ENCODE peak calls at places on chromosomes 1 and 21, in five cellular contexts. One of them, this sample, is unnamed.

GRCh38 chr1:168320805-168321577 is 40.3 kb downstream of the TBX19 start:
- DNase-seq in GM10248: no peak
- DNase-seq in ovary: peak; percentile 37
- DNase-seq in lower leg skin: no peak
- DNase-seq in WTC11: no peak
- DNase-seq in this sample: no peak

GRCh38 chr1:230047114-230047865 is 19.7 kb upstream of the GALNT2 start:
- DNase-seq in ovary: no peak
- DNase-seq in lower leg skin: no peak
- DNase-seq in GM10248: no peak
- DNase-seq in WTC11: peak; percentile 53
- DNase-seq in this sample: no peak

GRCh38 chr1:228211091-228211870 is 3.4 kb downstream of the OBSCN start:
- DNase-seq in WTC11: no peak
- DNase-seq in GM10248: peak; percentile 13
- DNase-seq in lower leg skin: peak; percentile 85
- DNase-seq in ovary: no peak
- DNase-seq in this sample: no peak

GRCh38 chr1:63322944-63323865 is 838 bp downstream of the FOXD3 start:
- DNase-seq in WTC11: peak; percentile 63
- DNase-seq in ovary: no peak
- DNase-seq in GM10248: no peak
- DNase-seq in lower leg skin: peak; percentile 85
- DNase-seq in this sample: peak; percentile 46

GRCh38 chr1:234842726-234843641 is 233.0 kb upstream of the IRF2BP2 start:
- DNase-seq in ovary: no peak
- DNase-seq in GM10248: peak; percentile 74
- DNase-seq in lower leg skin: peak; percentile 82
- DNase-seq in WTC11: no peak
- DNase-seq in this sample: no peak

GRCh38 chr21:45011911-45012660 is 62.3 kb upstream of the ADARB1 start:
- DNase-seq in WTC11: peak; percentile 62
- DNase-seq in GM10248: no peak
- DNase-seq in ovary: peak; percentile 12
- DNase-seq in lower leg skin: no peak
- DNase-seq in this sample: no peak

GRCh38 chr21:41426656-41427311 is 745 bp downstream of the MX1 start:
- DNase-seq in GM10248: peak; percentile 42
- DNase-seq in WTC11: no peak
- DNase-seq in ovary: peak; percentile 57
- DNase-seq in lower leg skin: peak; percentile 88
- DNase-seq in this sample: no peak

GRCh38 chr1:228964178-228964819 is 229.0 kb downstream of the RHOU start:
- DNase-seq in WTC11: no peak
- DNase-seq in ovary: peak; percentile 51
- DNase-seq in lower leg skin: peak; percentile 89
- DNase-seq in GM10248: no peak
- DNase-seq in this sample: no peak

GRCh38 chr21:39155578-39155977 is 27.7 kb downstream of the PSMG1 start:
- DNase-seq in lower leg skin: no peak
- DNase-seq in GM10248: no peak
- DNase-seq in ovary: no peak
- DNase-seq in WTC11: no peak
- DNase-seq in this sample: no peak

GRCh38 chr1:159835366-159835765 is 8.7 kb downstream of the SLAMF8 start:
- DNase-seq in ovary: no peak
- DNase-seq in lower leg skin: no peak
- DNase-seq in GM10248: no peak
- DNase-seq in WTC11: no peak
- DNase-seq in this sample: no peak

GRCh38 chr1:1602941-1603506 is 3.1 kb upstream of the FNDC10 start:
- DNase-seq in lower leg skin: peak; percentile 85
- DNase-seq in ovary: no peak
- DNase-seq in GM10248: no peak
- DNase-seq in WTC11: no peak
- DNase-seq in this sample: no peak

GRCh38 chr1:9766759-9767442 is 56.9 kb downstream of the CLSTN1 start:
- DNase-seq in GM10248: no peak
- DNase-seq in WTC11: no peak
- DNase-seq in lower leg skin: no peak
- DNase-seq in ovary: no peak
- DNase-seq in this sample: no peak

GRCh38 chr1:78554840-78555239 is 64.1 kb downstream of the PTGFR start:
- DNase-seq in WTC11: no peak
- DNase-seq in lower leg skin: no peak
- DNase-seq in ovary: no peak
- DNase-seq in GM10248: no peak
- DNase-seq in this sample: no peak

GRCh38 chr1:2288816-2289536 is 60.9 kb downstream of the SKI start:
- DNase-seq in lower leg skin: no peak
- DNase-seq in WTC11: no peak
- DNase-seq in ovary: no peak
- DNase-seq in GM10248: no peak
- DNase-seq in this sample: no peak

GRCh38 chr1:3363756-3364155 is 90.7 kb upstream of the ARHGEF16 start:
- DNase-seq in GM10248: no peak
- DNase-seq in lower leg skin: no peak
- DNase-seq in ovary: no peak
- DNase-seq in WTC11: no peak
- DNase-seq in this sample: no peak

GRCh38 chr1:212601524-212601923 is 7.0 kb upstream of the ATF3 start:
- DNase-seq in lower leg skin: no peak
- DNase-seq in WTC11: no peak
- DNase-seq in ovary: no peak
- DNase-seq in GM10248: no peak
- DNase-seq in this sample: no peak

GRCh38 chr1:94922756-94923465 is 4.0 kb downstream of the CNN3 start:
- DNase-seq in WTC11: no peak
- DNase-seq in GM10248: no peak
- DNase-seq in lower leg skin: no peak
- DNase-seq in ovary: no peak
- DNase-seq in this sample: no peak

GRCh38 chr1:164695956-164696665 is 137.1 kb downstream of the PBX1 start:
- DNase-seq in WTC11: no peak
- DNase-seq in lower leg skin: no peak
- DNase-seq in ovary: no peak
- DNase-seq in GM10248: no peak
- DNase-seq in this sample: no peak

GRCh38 chr1:175733762-175734161 is 9.6 kb downstream of the TNR start:
- DNase-seq in lower leg skin: no peak
- DNase-seq in GM10248: no peak
- DNase-seq in ovary: no peak
- DNase-seq in WTC11: no peak
- DNase-seq in this sample: no peak

GRCh38 chr1:105641407-105641806 is 1415.1 kb upstream of the PRMT6 start:
- DNase-seq in WTC11: no peak
- DNase-seq in GM10248: no peak
- DNase-seq in ovary: no peak
- DNase-seq in lower leg skin: no peak
- DNase-seq in this sample: no peak

GRCh38 chr1:155052412-155053400 is 1.6 kb downstream of the ADAM15 start:
- DNase-seq in lower leg skin: no peak
- DNase-seq in WTC11: no peak
- DNase-seq in GM10248: peak; percentile 48
- DNase-seq in ovary: no peak
- DNase-seq in this sample: no peak
- TF ChIP-seq CTCF in lower leg skin: no peak
- TF ChIP-seq CTCF in WTC11: no peak
- TF ChIP-seq CTCF in GM10248: peak; percentile 29
- TF ChIP-seq CTCF in ovary: no peak
- TF ChIP-seq CTCF in this sample: peak; percentile 17

DNA sequence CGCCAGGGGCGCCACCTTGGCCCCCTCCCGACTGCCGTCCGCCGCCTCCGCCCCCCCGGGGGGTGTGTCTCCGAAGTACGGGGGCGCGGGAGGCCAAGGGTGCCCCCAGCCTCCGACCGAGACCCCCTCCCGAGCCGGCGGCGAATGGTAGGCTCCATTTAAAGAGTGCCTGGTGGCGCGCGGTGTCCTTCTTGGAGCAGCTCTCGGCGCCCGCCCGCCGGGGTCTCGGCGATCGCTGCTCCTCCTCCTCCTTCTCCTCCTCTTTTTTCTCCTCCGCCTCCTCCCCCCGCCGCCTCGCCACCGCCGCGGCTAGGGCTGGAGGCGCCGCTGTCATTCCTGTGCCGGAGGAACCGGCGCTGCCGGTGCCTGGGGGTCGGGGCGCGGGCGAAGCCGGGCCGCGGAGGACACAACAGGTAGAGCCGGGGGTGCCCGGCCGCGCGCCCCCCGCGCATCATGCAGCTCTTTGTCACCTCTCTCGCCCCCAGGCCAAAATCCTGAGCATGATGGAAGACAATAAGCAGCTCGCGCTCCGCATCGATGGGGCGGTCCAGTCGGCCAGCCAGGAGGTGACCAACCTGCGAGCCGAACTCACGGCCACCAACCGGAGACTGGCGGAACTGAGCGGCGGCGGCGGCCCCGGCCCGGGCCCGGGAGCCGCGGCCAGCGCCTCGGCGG is at the start of gene KAZN:
- DNase-seq in GM10248: no peak
- DNase-seq in ovary: peak; percentile 31
- DNase-seq in WTC11: peak; percentile 73
- DNase-seq in lower leg skin: peak; percentile 86
- DNase-seq in this sample: peak; percentile 63
- TF ChIP-seq CTCF in GM10248: no peak
- TF ChIP-seq CTCF in ovary: no peak
- TF ChIP-seq CTCF in WTC11: no peak
- TF ChIP-seq CTCF in lower leg skin: no peak
- TF ChIP-seq CTCF in this sample: peak; percentile 44

GRCh38 chr1:45009956-45010854 is 919 bp downstream of the HECTD3 start:
- DNase-seq in WTC11: no peak
- DNase-seq in GM10248: no peak
- DNase-seq in lower leg skin: no peak
- DNase-seq in ovary: peak; percentile 46
- DNase-seq in this sample: no peak
- TF ChIP-seq CTCF in WTC11: no peak
- TF ChIP-seq CTCF in GM10248: no peak
- TF ChIP-seq CTCF in lower leg skin: no peak
- TF ChIP-seq CTCF in ovary: no peak
- TF ChIP-seq CTCF in this sample: no peak

GRCh38 chr1:197619008-197619640 is 156.2 kb downstream of the DENND1B start:
- DNase-seq in lower leg skin: no peak
- DNase-seq in GM10248: no peak
- DNase-seq in WTC11: no peak
- DNase-seq in ovary: no peak
- DNase-seq in this sample: no peak
- TF ChIP-seq CTCF in lower leg skin: no peak
- TF ChIP-seq CTCF in GM10248: no peak
- TF ChIP-seq CTCF in WTC11: no peak
- TF ChIP-seq CTCF in ovary: peak; percentile 38
- TF ChIP-seq CTCF in this sample: peak; percentile 61

DNA sequence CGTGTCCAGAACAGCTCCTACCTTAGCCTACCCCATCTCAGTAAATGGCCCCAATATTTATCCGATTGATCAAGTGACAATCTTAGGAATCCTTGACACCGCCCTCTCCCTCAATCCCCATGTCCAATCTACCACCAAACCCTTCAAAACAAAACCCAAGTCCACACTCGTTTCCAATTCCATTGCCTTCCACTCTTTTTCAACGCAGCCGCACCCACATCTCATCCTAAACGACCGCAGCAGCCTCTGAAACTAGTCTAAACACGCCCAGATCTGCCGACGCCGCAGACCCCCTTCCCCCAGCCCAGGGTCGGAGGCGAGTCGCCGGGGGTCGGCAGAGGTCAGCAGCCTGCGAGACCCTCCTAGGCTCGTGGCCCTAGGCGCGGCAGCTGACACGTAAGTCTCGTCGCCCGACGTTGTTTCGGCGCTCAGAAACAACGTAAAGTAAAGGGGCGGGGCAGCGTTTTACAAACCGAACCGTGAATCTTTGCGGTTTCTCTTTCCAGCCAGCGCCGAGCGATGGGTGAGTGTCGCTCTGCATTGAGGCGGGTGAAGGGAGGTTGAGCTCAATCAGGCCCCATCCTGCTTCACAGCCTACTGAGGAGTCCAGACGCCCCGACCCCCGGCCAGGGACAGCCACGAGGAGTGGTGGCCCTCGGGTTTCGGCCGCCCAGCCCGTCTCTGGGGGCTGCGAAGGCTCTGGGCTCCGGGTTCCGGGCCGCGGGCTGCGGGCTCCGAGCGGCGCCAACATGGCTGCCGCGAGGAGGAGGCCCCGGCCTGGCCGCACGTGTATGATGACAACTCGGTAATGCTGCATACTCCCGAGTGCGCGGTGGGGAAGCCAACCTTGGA is at the start of gene RPS8:
- DNase-seq in WTC11: peak; percentile 93
- DNase-seq in ovary: peak; percentile 93
- DNase-seq in GM10248: peak; percentile 92
- DNase-seq in lower leg skin: peak; percentile 98
- DNase-seq in this sample: peak; percentile 86
- TF ChIP-seq CTCF in WTC11: no peak
- TF ChIP-seq CTCF in ovary: no peak
- TF ChIP-seq CTCF in GM10248: no peak
- TF ChIP-seq CTCF in lower leg skin: peak; percentile 34
- TF ChIP-seq CTCF in this sample: no peak

GRCh38 chr1:89546082-89546889 is 21.7 kb downstream of the LRRC8B start:
- DNase-seq in lower leg skin: no peak
- DNase-seq in GM10248: no peak
- DNase-seq in ovary: no peak
- DNase-seq in WTC11: no peak
- DNase-seq in this sample: no peak
- TF ChIP-seq CTCF in lower leg skin: no peak
- TF ChIP-seq CTCF in GM10248: no peak
- TF ChIP-seq CTCF in ovary: no peak
- TF ChIP-seq CTCF in WTC11: no peak
- TF ChIP-seq CTCF in this sample: no peak

DNA sequence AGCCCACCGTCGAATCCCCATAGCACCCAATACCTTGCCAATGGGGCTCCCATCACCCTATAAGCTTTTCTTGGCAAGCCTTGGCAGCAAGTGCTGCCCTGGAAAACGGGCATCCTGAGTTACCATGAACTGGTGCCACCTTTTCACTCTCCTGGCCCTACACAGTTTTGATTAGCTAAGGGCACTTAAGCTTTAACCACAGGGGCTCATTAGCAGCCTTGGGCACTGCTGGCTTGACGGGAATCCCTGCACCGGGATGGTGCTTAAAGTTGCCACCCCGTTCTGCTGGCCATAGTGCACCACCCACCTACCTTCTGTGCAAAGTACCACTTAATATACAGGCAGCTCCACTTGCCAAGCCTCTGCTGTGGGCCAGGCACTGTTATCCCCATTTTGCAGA is 13.7 kb downstream of the PARS2 start:
- DNase-seq in WTC11: no peak
- DNase-seq in ovary: no peak
- DNase-seq in lower leg skin: no peak
- DNase-seq in GM10248: no peak
- DNase-seq in this sample: no peak
- TF ChIP-seq CTCF in WTC11: no peak
- TF ChIP-seq CTCF in ovary: no peak
- TF ChIP-seq CTCF in lower leg skin: no peak
- TF ChIP-seq CTCF in GM10248: no peak
- TF ChIP-seq CTCF in this sample: no peak

GRCh38 chr1:216310776-216311175 is 112.5 kb downstream of the USH2A start:
- DNase-seq in GM10248: peak; percentile 8
- DNase-seq in lower leg skin: no peak
- DNase-seq in WTC11: peak; percentile 70
- DNase-seq in ovary: no peak
- DNase-seq in this sample: peak; percentile 28
- TF ChIP-seq CTCF in GM10248: peak; percentile 36
- TF ChIP-seq CTCF in lower leg skin: no peak
- TF ChIP-seq CTCF in WTC11: peak; percentile 66
- TF ChIP-seq CTCF in ovary: no peak
- TF ChIP-seq CTCF in this sample: peak; percentile 63

This sample was measured in neural crest cell.